ENCODE peak calls at places on chromosomes 2 and 18, in five cellular contexts. S, I, Y, C and X are unnamed samples.

GRCh38 chr2:148508878-148509702 is 135.5 kb upstream of the EPC2 start:
- DNase-seq in S (peak), I (peak), Y (peak), C (peak), X (peak)

GRCh38 chr2:158507141-158507540 is 50.4 kb downstream of the PKP4 start:
- DNase-seq in S (no peak), I (no peak), Y (no peak), C (no peak), X (no peak)

GRCh38 chr2:3512086-3512485 is 7.2 kb downstream of the ADI1 start:
- DNase-seq in S (no peak), I (no peak), Y (no peak), C (no peak), X (no peak)

GRCh38 chr18:23857756-23858155 is 156.8 kb upstream of the TTC39C start:
- DNase-seq in S (no peak), I (no peak), Y (peak), C (no peak), X (peak)

GRCh38 chr2:238425979-238426567 is 654 bp upstream of the ASB1 start:
- DNase-seq in S (peak), I (peak), Y (no peak), C (no peak), X (peak)

GRCh38 chr2:4020153-4020552 is 316.8 kb downstream of the DCDC2C start:
- DNase-seq in S (peak), I (peak), Y (no peak), C (no peak), X (peak)

GRCh38 chr2:105468655-105469042 is 69.8 kb upstream of the FHL2 start:
- DNase-seq in S (no peak), I (no peak), Y (no peak), C (no peak), X (no peak)

GRCh38 chr18:57802869-57803118 is 321 bp downstream of the ATP8B1 start:
- DNase-seq in S (no peak), I (no peak), Y (no peak), C (no peak), X (no peak)

GRCh38 chr18:64693756-64694155 is 544.9 kb upstream of the LINC00305 start:
- DNase-seq in S (no peak), I (peak), Y (no peak), C (no peak), X (no peak)

GRCh38 chr2:97723156-97724072 is 10.0 kb downstream of the ZAP70 start:
- DNase-seq in S (no peak), I (no peak), Y (no peak), C (no peak), X (no peak)

GRCh38 chr18:58793361-58793760 is 71.3 kb upstream of the ZNF532 start:
- DNase-seq in S (no peak), I (no peak), Y (no peak), C (no peak), X (no peak)

GRCh38 chr2:164967781-164968228 is 12.5 kb upstream of the SLC38A11 start:
- DNase-seq in S (no peak), I (peak), Y (no peak), C (no peak), X (no peak)

GRCh38 chr2:209602259-209602658 is 169.4 kb upstream of the UNC80 start:
- DNase-seq in S (no peak), I (no peak), Y (no peak), C (no peak), X (no peak)

GRCh38 chr2:20507166-20507692 is 60.4 kb downstream of the RHOB start:
- DNase-seq in S (no peak), I (no peak), Y (no peak), C (no peak), X (peak)

GRCh38 chr2:28662468-28663095 is 89.0 kb upstream of the PPP1CB start:
- DNase-seq in S (no peak), I (no peak), Y (no peak), C (peak), X (no peak)

GRCh38 chr2:27959496-27959895 is 69.0 kb downstream of the BABAM2 start:
- DNase-seq in S (no peak), I (no peak), Y (peak), C (peak), X (no peak)

GRCh38 chr18:22525883-22526282 is 108.2 kb upstream of the CTAGE1 start:
- DNase-seq in S (no peak), I (no peak), Y (no peak), C (no peak), X (no peak)

GRCh38 chr18:11857177-11857887 is 6.1 kb downstream of the CHMP1B start:
- DNase-seq in S (no peak), I (peak), Y (peak), C (peak), X (no peak)

GRCh38 chr18:50128506-50129271 is 66.3 kb downstream of the MYO5B start:
- DNase-seq in S (no peak), I (no peak), Y (no peak), C (no peak), X (peak)

GRCh38 chr18:45320724-45321123 is 294.6 kb upstream of the SLC14A2 start:
- DNase-seq in S (no peak), I (no peak), Y (no peak), C (no peak), X (no peak)

GRCh38 chr2:239821694-239822075 is 203.5 kb downstream of the NDUFA10 start:
- DNase-seq in S (no peak), I (no peak), Y (no peak), C (no peak), X (no peak)

GRCh38 chr2:159146930-159147666 is 139.4 kb downstream of the WDSUB1 start:
- DNase-seq in S (peak), I (no peak), Y (no peak), C (peak), X (peak)

GRCh38 chr2:120939595-120940318 is 204.1 kb downstream of the GLI2 start:
- DNase-seq in S (no peak), I (peak), Y (no peak), C (no peak), X (no peak)

GRCh38 chr2:135890830-135891229 is 14.6 kb upstream of the MCM6 start:
- DNase-seq in S (no peak), I (no peak), Y (no peak), C (no peak), X (no peak)